ENCODE peak calls at places on chromosomes 16 and 17, in eight cellular contexts. One of them, this sample, is unnamed.

GRCh38 chr16:50301626-50302471 is 35.5 kb downstream of the ADCY7 start:
- DNase-seq in Calu3: no peak
- DNase-seq in CD8-positive, alpha-beta T cell: no peak
- DNase-seq in adrenal gland: peak; percentile 77
- DNase-seq in Peyer's patch: peak; percentile 47
- DNase-seq in A549: peak; percentile 33
- DNase-seq in GM12865: no peak
- DNase-seq in pancreas: peak; percentile 50
- DNase-seq in this sample: no peak

GRCh38 chr17:43691317-43691693 is 29.6 kb upstream of the MEOX1 start:
- DNase-seq in GM12865: no peak
- DNase-seq in A549: no peak
- DNase-seq in Calu3: no peak
- DNase-seq in CD8-positive, alpha-beta T cell: no peak
- DNase-seq in pancreas: no peak
- DNase-seq in Peyer's patch: no peak
- DNase-seq in adrenal gland: no peak
- DNase-seq in this sample: no peak

GRCh38 chr17:30290696-30291570 is 811 bp downstream of the BLMH start:
- DNase-seq in GM12865: peak; percentile 61
- DNase-seq in CD8-positive, alpha-beta T cell: peak; percentile 22
- DNase-seq in pancreas: peak; percentile 77
- DNase-seq in adrenal gland: peak; percentile 32
- DNase-seq in Peyer's patch: peak; percentile 65
- DNase-seq in Calu3: peak; percentile 52
- DNase-seq in A549: peak; percentile 74
- DNase-seq in this sample: no peak

GRCh38 chr17:64061157-64061898 is 40.9 kb upstream of the ICAM2 start:
- DNase-seq in adrenal gland: no peak
- DNase-seq in CD8-positive, alpha-beta T cell: no peak
- DNase-seq in GM12865: peak; percentile 83
- DNase-seq in A549: no peak
- DNase-seq in pancreas: no peak
- DNase-seq in Calu3: no peak
- DNase-seq in Peyer's patch: no peak
- DNase-seq in this sample: no peak

GRCh38 chr17:2878751-2879254 is 82.6 kb downstream of the RAP1GAP2 start:
- DNase-seq in CD8-positive, alpha-beta T cell: no peak
- DNase-seq in GM12865: no peak
- DNase-seq in adrenal gland: no peak
- DNase-seq in Calu3: no peak
- DNase-seq in A549: no peak
- DNase-seq in Peyer's patch: no peak
- DNase-seq in pancreas: no peak
- DNase-seq in this sample: no peak

GRCh38 chr17:63833741-63834373 is 6.4 kb upstream of the FTSJ3 start:
- DNase-seq in pancreas: no peak
- DNase-seq in Calu3: no peak
- DNase-seq in adrenal gland: no peak
- DNase-seq in A549: no peak
- DNase-seq in Peyer's patch: no peak
- DNase-seq in GM12865: no peak
- DNase-seq in CD8-positive, alpha-beta T cell: no peak
- DNase-seq in this sample: no peak

GRCh38 chr17:67260051-67260987 is 15.3 kb upstream of the HELZ start:
- DNase-seq in A549: no peak
- DNase-seq in GM12865: peak; percentile 24
- DNase-seq in Calu3: peak; percentile 32
- DNase-seq in Peyer's patch: no peak
- DNase-seq in adrenal gland: peak; percentile 63
- DNase-seq in CD8-positive, alpha-beta T cell: no peak
- DNase-seq in pancreas: no peak
- DNase-seq in this sample: peak; percentile 50

GRCh38 chr17:33192961-33193911 is 99.9 kb downstream of the ASIC2 start:
- DNase-seq in CD8-positive, alpha-beta T cell: no peak
- DNase-seq in Calu3: no peak
- DNase-seq in GM12865: no peak
- DNase-seq in adrenal gland: no peak
- DNase-seq in pancreas: no peak
- DNase-seq in A549: no peak
- DNase-seq in Peyer's patch: no peak
- DNase-seq in this sample: no peak

GRCh38 chr16:56916571-56917403 is 15.2 kb upstream of the HERPUD1 start:
- DNase-seq in GM12865: peak; percentile 87
- DNase-seq in Calu3: no peak
- DNase-seq in A549: no peak
- DNase-seq in CD8-positive, alpha-beta T cell: no peak
- DNase-seq in pancreas: no peak
- DNase-seq in adrenal gland: peak; percentile 29
- DNase-seq in Peyer's patch: no peak
- DNase-seq in this sample: no peak

GRCh38 chr16:53430363-53430762 is 3.9 kb upstream of the RBL2 start:
- DNase-seq in Peyer's patch: no peak
- DNase-seq in Calu3: no peak
- DNase-seq in GM12865: no peak
- DNase-seq in A549: no peak
- DNase-seq in CD8-positive, alpha-beta T cell: no peak
- DNase-seq in pancreas: no peak
- DNase-seq in adrenal gland: no peak
- DNase-seq in this sample: no peak

GRCh38 chr16:4612474-4612931 is 2.2 kb downstream of the UBALD1 start:
- DNase-seq in pancreas: no peak
- DNase-seq in adrenal gland: no peak
- DNase-seq in GM12865: no peak
- DNase-seq in A549: peak; percentile 38
- DNase-seq in Peyer's patch: no peak
- DNase-seq in Calu3: no peak
- DNase-seq in CD8-positive, alpha-beta T cell: no peak
- DNase-seq in this sample: no peak

GRCh38 chr17:47896672-47897490 is 845 bp downstream of the SP2 start:
- DNase-seq in pancreas: no peak
- DNase-seq in Calu3: no peak
- DNase-seq in adrenal gland: no peak
- DNase-seq in GM12865: no peak
- DNase-seq in CD8-positive, alpha-beta T cell: no peak
- DNase-seq in A549: no peak
- DNase-seq in Peyer's patch: no peak
- DNase-seq in this sample: no peak

GRCh38 chr17:75060434-75061054 is 13.5 kb downstream of the KCTD2 start:
- DNase-seq in CD8-positive, alpha-beta T cell: no peak
- DNase-seq in A549: no peak
- DNase-seq in adrenal gland: no peak
- DNase-seq in Calu3: no peak
- DNase-seq in Peyer's patch: no peak
- DNase-seq in GM12865: no peak
- DNase-seq in pancreas: no peak
- DNase-seq in this sample: no peak

GRCh38 chr16:48824271-48824670 is 214.3 kb upstream of the N4BP1 start:
- DNase-seq in Calu3: no peak
- DNase-seq in Peyer's patch: no peak
- DNase-seq in adrenal gland: no peak
- DNase-seq in A549: no peak
- DNase-seq in CD8-positive, alpha-beta T cell: no peak
- DNase-seq in pancreas: no peak
- DNase-seq in GM12865: no peak
- DNase-seq in this sample: no peak

GRCh38 chr17:16106161-16106891 is 106.7 kb downstream of the TTC19 start:
- DNase-seq in CD8-positive, alpha-beta T cell: no peak
- DNase-seq in Calu3: no peak
- DNase-seq in Peyer's patch: no peak
- DNase-seq in GM12865: no peak
- DNase-seq in adrenal gland: no peak
- DNase-seq in pancreas: no peak
- DNase-seq in A549: no peak
- DNase-seq in this sample: peak; percentile 42

GRCh38 chr16:19810817-19811731 is 73.6 kb downstream of the GPRC5B start:
- DNase-seq in GM12865: no peak
- DNase-seq in Peyer's patch: no peak
- DNase-seq in pancreas: no peak
- DNase-seq in adrenal gland: no peak
- DNase-seq in A549: peak; percentile 79
- DNase-seq in CD8-positive, alpha-beta T cell: no peak
- DNase-seq in Calu3: peak; percentile 66
- DNase-seq in this sample: peak; percentile 38

GRCh38 chr16:47848481-47849109 is 307.2 kb downstream of the ABCC12 start:
- DNase-seq in Calu3: no peak
- DNase-seq in adrenal gland: no peak
- DNase-seq in CD8-positive, alpha-beta T cell: no peak
- DNase-seq in A549: no peak
- DNase-seq in GM12865: no peak
- DNase-seq in Peyer's patch: no peak
- DNase-seq in pancreas: no peak
- DNase-seq in this sample: no peak

GRCh38 chr16:21597571-21598030 is 1.8 kb upstream of the METTL9 start:
- DNase-seq in CD8-positive, alpha-beta T cell: no peak
- DNase-seq in pancreas: no peak
- DNase-seq in GM12865: no peak
- DNase-seq in A549: no peak
- DNase-seq in Peyer's patch: no peak
- DNase-seq in adrenal gland: no peak
- DNase-seq in Calu3: no peak
- DNase-seq in this sample: no peak

GRCh38 chr16:21598676-21599157 is 660 bp upstream of the METTL9 start:
- DNase-seq in Calu3: peak; percentile 22
- DNase-seq in pancreas: peak; percentile 63
- DNase-seq in GM12865: peak; percentile 13
- DNase-seq in adrenal gland: no peak
- DNase-seq in CD8-positive, alpha-beta T cell: no peak
- DNase-seq in Peyer's patch: no peak
- DNase-seq in A549: no peak
- DNase-seq in this sample: no peak

GRCh38 chr16:21602785-21603184 is 3.4 kb downstream of the METTL9 start:
- DNase-seq in adrenal gland: no peak
- DNase-seq in Peyer's patch: no peak
- DNase-seq in A549: no peak
- DNase-seq in CD8-positive, alpha-beta T cell: no peak
- DNase-seq in GM12865: no peak
- DNase-seq in pancreas: no peak
- DNase-seq in Calu3: no peak
- DNase-seq in this sample: no peak

GRCh38 chr16:21599994-21600773 is 807 bp downstream of the METTL9 start:
- DNase-seq in pancreas: no peak
- DNase-seq in adrenal gland: peak; percentile 28
- DNase-seq in A549: no peak
- DNase-seq in Calu3: peak; percentile 16
- DNase-seq in GM12865: peak; percentile 47
- DNase-seq in Peyer's patch: no peak
- DNase-seq in CD8-positive, alpha-beta T cell: no peak
- DNase-seq in this sample: no peak

GRCh38 chr16:21599158-21599993 is at the start of gene METTL9:
- DNase-seq in adrenal gland: peak; percentile 95
- DNase-seq in GM12865: peak; percentile 98
- DNase-seq in CD8-positive, alpha-beta T cell: peak; percentile 95
- DNase-seq in Peyer's patch: peak; percentile 97
- DNase-seq in pancreas: peak; percentile 98
- DNase-seq in A549: peak; percentile 87
- DNase-seq in Calu3: peak; percentile 98
- DNase-seq in this sample: peak; percentile 89
- TF ChIP-seq CTCF in adrenal gland: no peak
- TF ChIP-seq CTCF in GM12865: no peak
- TF ChIP-seq CTCF in CD8-positive, alpha-beta T cell: no peak
- TF ChIP-seq CTCF in Peyer's patch: no peak
- TF ChIP-seq CTCF in pancreas: no peak
- TF ChIP-seq CTCF in A549: no peak
- TF ChIP-seq CTCF in Calu3: peak; percentile 16
- TF ChIP-seq CTCF in this sample: no peak

DNA sequence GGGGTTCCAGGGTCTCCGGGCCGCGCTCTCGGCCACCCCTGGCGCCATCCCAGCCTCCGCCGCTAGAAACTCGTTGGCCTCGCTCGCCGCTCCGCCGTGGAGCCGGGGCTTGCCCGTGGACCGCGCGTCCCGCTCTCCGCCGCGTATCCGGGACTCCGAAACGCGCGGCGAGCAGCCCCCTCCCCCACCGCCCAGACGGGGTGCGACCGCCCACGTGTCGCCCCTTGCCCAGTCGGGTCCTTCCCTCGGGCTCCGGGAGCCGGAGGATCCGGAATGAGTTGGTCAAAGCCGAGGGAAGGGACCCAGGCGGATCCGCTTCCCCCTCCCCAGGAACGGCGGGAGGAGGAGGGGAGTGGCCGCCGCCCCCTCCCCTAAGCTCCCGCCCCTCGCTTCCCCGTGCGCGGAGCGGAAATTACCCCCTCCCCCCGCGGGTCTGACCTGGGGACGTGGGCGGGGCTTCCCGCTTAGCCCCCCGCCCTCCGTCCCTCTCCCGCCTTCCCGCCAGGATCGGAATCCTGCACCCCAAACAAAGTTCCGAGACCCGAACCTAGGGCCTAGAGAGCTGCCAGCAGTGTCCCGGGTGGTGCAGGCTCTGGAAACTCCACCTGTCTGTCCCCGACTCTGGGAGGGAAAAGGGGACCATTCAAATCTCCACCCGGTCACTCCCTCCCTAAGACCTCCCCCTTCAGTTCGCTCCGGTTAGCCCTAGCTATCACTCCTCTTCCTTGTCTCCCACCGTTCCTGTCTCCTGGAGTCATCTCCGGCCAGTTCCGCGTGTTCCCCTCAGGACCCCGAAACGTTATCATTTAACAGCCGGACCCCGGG is 1.1 kb upstream of the IGF2BP1 start:
- DNase-seq in pancreas: no peak
- DNase-seq in A549: peak; percentile 95
- DNase-seq in Calu3: no peak
- DNase-seq in CD8-positive, alpha-beta T cell: no peak
- DNase-seq in Peyer's patch: no peak
- DNase-seq in GM12865: no peak
- DNase-seq in adrenal gland: no peak
- DNase-seq in this sample: no peak
- TF ChIP-seq CTCF in pancreas: no peak
- TF ChIP-seq CTCF in A549: no peak
- TF ChIP-seq CTCF in Calu3: no peak
- TF ChIP-seq CTCF in CD8-positive, alpha-beta T cell: no peak
- TF ChIP-seq CTCF in Peyer's patch: no peak
- TF ChIP-seq CTCF in GM12865: no peak
- TF ChIP-seq CTCF in adrenal gland: no peak
- TF ChIP-seq CTCF in this sample: no peak

DNA sequence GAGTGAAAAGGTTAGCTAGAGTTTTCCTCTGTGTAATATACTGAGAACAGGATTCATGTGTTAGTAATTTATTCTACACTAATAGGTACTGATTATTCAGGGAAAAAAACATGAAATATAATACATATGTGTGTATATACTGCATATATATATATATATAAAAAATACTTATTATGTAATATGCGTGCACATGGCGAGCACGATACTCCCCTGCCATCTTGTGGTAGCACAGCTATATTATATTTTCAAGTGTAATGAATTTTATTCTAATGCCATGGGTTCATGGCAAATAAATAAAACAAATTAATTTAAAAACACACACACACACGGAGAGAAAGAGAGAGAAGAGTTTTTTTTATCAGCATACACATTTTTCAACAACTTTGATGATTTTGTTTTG is 460.6 kb downstream of the KCNJ2 start:
- DNase-seq in GM12865: no peak
- DNase-seq in adrenal gland: no peak
- DNase-seq in A549: peak; percentile 24
- DNase-seq in Peyer's patch: no peak
- DNase-seq in Calu3: no peak
- DNase-seq in CD8-positive, alpha-beta T cell: no peak
- DNase-seq in pancreas: no peak
- DNase-seq in this sample: no peak
- TF ChIP-seq CTCF in GM12865: no peak
- TF ChIP-seq CTCF in adrenal gland: no peak
- TF ChIP-seq CTCF in A549: peak; percentile 78
- TF ChIP-seq CTCF in Peyer's patch: no peak
- TF ChIP-seq CTCF in Calu3: no peak
- TF ChIP-seq CTCF in CD8-positive, alpha-beta T cell: no peak
- TF ChIP-seq CTCF in pancreas: no peak
- TF ChIP-seq CTCF in this sample: peak; percentile 26

GRCh38 chr16:14427371-14427948 is 202.6 kb downstream of the PARN start:
- DNase-seq in pancreas: peak; percentile 4
- DNase-seq in adrenal gland: no peak
- DNase-seq in GM12865: no peak
- DNase-seq in Peyer's patch: no peak
- DNase-seq in Calu3: peak; percentile 13
- DNase-seq in A549: no peak
- DNase-seq in CD8-positive, alpha-beta T cell: no peak
- DNase-seq in this sample: no peak
- TF ChIP-seq CTCF in pancreas: no peak
- TF ChIP-seq CTCF in adrenal gland: no peak
- TF ChIP-seq CTCF in GM12865: no peak
- TF ChIP-seq CTCF in Peyer's patch: no peak
- TF ChIP-seq CTCF in Calu3: no peak
- TF ChIP-seq CTCF in A549: no peak
- TF ChIP-seq CTCF in CD8-positive, alpha-beta T cell: no peak
- TF ChIP-seq CTCF in this sample: no peak